ENCODE peak calls at places on chromosomes 2 and 18, in nine cellular contexts. C is Panc1, O is spleen, Z is stomach, X is sigmoid colon, F is K562, N is GM23338, W is prostate gland, M is breast epithelium. T is an unnamed sample. For H3K36me3, the result is how much of the 10 kb centered on the place peaks cover.

GRCh38 chr18:48007955-48008701 is 77.7 kb upstream of the SMAD2 start:
- DNase-seq in C (no peak), O (peak), Z (peak), X (peak), F (peak), N (peak), W (peak), M (no peak), T (peak)

GRCh38 chr2:144459937-144460336 is 60.0 kb downstream of the ZEB2 start:
- DNase-seq in C (no peak), O (no peak), Z (no peak), X (no peak), F (no peak), N (peak), W (no peak), M (no peak), T (no peak)

GRCh38 chr2:162244559-162245031 is 1.4 kb upstream of the FAP start:
- DNase-seq in C (no peak), O (no peak), Z (no peak), X (peak), F (no peak), N (no peak), W (no peak), M (peak), T (peak)

GRCh38 chr2:10273215-10274175 is 29.2 kb upstream of the HPCAL1 start:
- DNase-seq in C (no peak), O (peak), Z (peak), X (no peak), F (peak), N (no peak), W (no peak), M (no peak), T (peak)

GRCh38 chr2:1972428-1972827 is 228.1 kb upstream of the PXDN start:
- DNase-seq in C (no peak), O (no peak), Z (no peak), X (peak), F (no peak), N (no peak), W (peak), M (peak), T (no peak)

GRCh38 chr2:61493523-61493942 is 22.6 kb upstream of the USP34 start:
- DNase-seq in C (no peak), O (no peak), Z (no peak), X (no peak), F (no peak), N (no peak), W (no peak), M (no peak), T (no peak)

GRCh38 chr2:152330235-152330866 is 4.6 kb upstream of the FMNL2 start:
- DNase-seq in C (no peak), O (no peak), Z (no peak), X (no peak), F (no peak), N (no peak), W (no peak), M (no peak), T (no peak)

GRCh38 chr18:69999671-70000070 is 52.0 kb upstream of the CD226 start:
- DNase-seq in C (no peak), O (no peak), Z (no peak), X (no peak), F (no peak), N (no peak), W (no peak), M (no peak), T (no peak)

GRCh38 chr2:44169155-44169898 is 652 bp downstream of the PPM1B start:
- DNase-seq in C (no peak), O (no peak), Z (peak), X (peak), F (peak), N (peak), W (peak), M (peak), T (no peak)

GRCh38 chr18:23888880-23889279 is 125.7 kb upstream of the TTC39C start:
- DNase-seq in C (no peak), O (no peak), Z (no peak), X (no peak), F (no peak), N (no peak), W (no peak), M (no peak), T (no peak)

GRCh38 chr2:167140767-167141166 is 252.5 kb downstream of the XIRP2 start:
- DNase-seq in C (peak), O (no peak), Z (no peak), X (no peak), F (no peak), N (no peak), W (no peak), M (peak), T (no peak)

GRCh38 chr2:165067958-165068612 is 112.8 kb upstream of the SLC38A11 start:
- DNase-seq in C (no peak), O (no peak), Z (no peak), X (no peak), F (peak), N (peak), W (no peak), M (no peak), T (peak)

GRCh38 chr18:51953521-51953920 is 386.5 kb upstream of the DCC start:
- DNase-seq in C (no peak), O (no peak), Z (no peak), X (no peak), F (no peak), N (no peak), W (no peak), M (no peak), T (no peak)

GRCh38 chr2:237799060-237799428 is 465 bp downstream of the RBM44 start:
- DNase-seq in C (no peak), O (no peak), Z (no peak), X (no peak), F (no peak), N (peak), W (no peak), M (no peak), T (no peak)

GRCh38 chr2:122980672-122981071 is 1044.4 kb upstream of the CNTNAP5 start:
- DNase-seq in C (no peak), O (peak), Z (no peak), X (no peak), F (no peak), N (no peak), W (no peak), M (peak), T (no peak)

GRCh38 chr18:36572135-36572856 is 256.5 kb downstream of the TPGS2 start:
- DNase-seq in C (peak), O (no peak), Z (no peak), X (no peak), F (peak), N (peak), W (peak), M (peak), T (no peak)

GRCh38 chr2:89000235-89000634 is 308.8 kb downstream of the RPIA start:
- DNase-seq in C (no peak), O (no peak), Z (no peak), X (no peak), F (no peak), N (peak), W (no peak), M (no peak), T (no peak)

GRCh38 chr2:209476367-209477191 is 52.7 kb downstream of the MAP2 start:
- DNase-seq in C (no peak), O (no peak), Z (peak), X (peak), F (no peak), N (no peak), W (no peak), M (no peak), T (no peak)

GRCh38 chr2:10439185-10439879 is 8.8 kb downstream of the ODC1 start:
- DNase-seq in C (no peak), O (no peak), Z (no peak), X (no peak), F (peak), N (no peak), W (no peak), M (no peak), T (no peak)

GRCh38 chr18:75297731-75298130 is 87.1 kb downstream of the TSHZ1 start:
- DNase-seq in C (no peak), O (no peak), Z (no peak), X (no peak), F (no peak), N (no peak), W (no peak), M (no peak), T (no peak)

GRCh38 chr2:123051136-123051535 is 974.0 kb upstream of the CNTNAP5 start:
- DNase-seq in C (no peak), O (no peak), Z (no peak), X (no peak), F (no peak), N (no peak), W (no peak), M (no peak), T (no peak)

GRCh38 chr2:110878150-110878549 is 145.8 kb downstream of the ACOXL start:
- DNase-seq in C (no peak), O (no peak), Z (no peak), X (no peak), F (no peak), N (no peak), W (no peak), M (no peak), T (no peak)

GRCh38 chr2:69010437-69011194 is 2.4 kb upstream of the ANTXR1 start:
- DNase-seq in C (no peak), O (no peak), Z (no peak), X (no peak), F (no peak), N (no peak), W (no peak), M (no peak), T (no peak)

DNA sequence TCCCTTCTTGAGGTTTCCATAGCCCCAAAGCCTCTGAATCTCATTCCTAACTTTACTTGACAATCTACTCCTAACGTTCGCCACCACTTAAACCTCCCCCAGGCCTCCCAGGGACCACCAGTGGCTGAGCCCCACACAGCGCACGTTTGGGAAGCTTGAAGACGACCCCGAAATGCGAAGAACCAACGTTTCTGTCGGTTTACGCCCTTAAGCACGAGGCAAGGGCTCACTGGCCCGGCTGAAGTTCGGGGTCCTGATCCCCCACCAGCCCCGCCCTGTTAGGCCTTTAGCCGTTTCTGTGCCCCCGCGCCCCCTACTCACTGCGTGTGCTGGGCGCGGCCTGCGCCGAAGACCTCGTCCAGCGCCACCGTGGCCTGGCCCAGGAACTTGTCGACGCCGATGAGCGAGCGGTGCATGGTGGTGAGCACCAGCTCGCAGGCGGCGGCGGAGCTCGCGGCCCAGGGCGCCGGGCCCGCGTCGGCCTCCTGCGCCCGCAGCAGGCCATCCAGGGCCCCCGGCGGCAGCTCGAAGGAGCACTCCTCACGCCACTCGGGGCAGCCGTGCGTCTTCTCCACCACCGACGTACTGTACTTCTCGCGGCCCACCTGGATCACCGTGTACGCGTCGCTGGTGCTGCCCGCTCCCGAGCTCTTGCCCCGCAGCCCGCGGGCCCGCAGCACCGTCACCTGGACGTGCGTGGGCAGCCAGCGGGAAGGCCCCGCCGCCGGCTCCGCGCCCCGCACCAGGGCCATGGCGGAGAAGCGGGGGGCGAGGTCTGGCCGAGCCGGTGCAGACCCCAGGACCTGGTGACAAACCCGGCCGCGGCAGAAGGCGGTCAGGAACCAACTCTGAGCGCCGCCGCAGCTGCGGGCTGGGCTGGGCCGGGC is 479 bp downstream of the RAB11FIP5 start:
- DNase-seq in C (no peak), O (peak), Z (peak), X (peak), F (peak), N (peak), W (no peak), M (no peak), T (peak)
- TF ChIP-seq CTCF in C (no peak), O (no peak), Z (no peak), X (no peak), F (no peak), N (no peak), W (peak), M (no peak), T (no peak)

GRCh38 chr18:79465392-79465991 is 69.8 kb downstream of the NFATC1 start:
- DNase-seq in C (no peak), O (peak), Z (peak), X (no peak), F (no peak), N (peak), W (no peak), M (no peak), T (no peak)

GRCh38 chr18:79460445-79461300 is 64.9 kb downstream of the NFATC1 start:
- DNase-seq in C (no peak), O (no peak), Z (no peak), X (no peak), F (no peak), N (no peak), W (no peak), M (no peak), T (no peak)

GRCh38 chr18:79461627-79462026 is 65.9 kb downstream of the NFATC1 start:
- DNase-seq in C (no peak), O (no peak), Z (no peak), X (no peak), F (no peak), N (no peak), W (no peak), M (no peak), T (no peak)

GRCh38 chr18:79466591-79466990 is 70.9 kb downstream of the NFATC1 start:
- DNase-seq in C (no peak), O (peak), Z (no peak), X (no peak), F (no peak), N (no peak), W (no peak), M (no peak), T (no peak)

DNA sequence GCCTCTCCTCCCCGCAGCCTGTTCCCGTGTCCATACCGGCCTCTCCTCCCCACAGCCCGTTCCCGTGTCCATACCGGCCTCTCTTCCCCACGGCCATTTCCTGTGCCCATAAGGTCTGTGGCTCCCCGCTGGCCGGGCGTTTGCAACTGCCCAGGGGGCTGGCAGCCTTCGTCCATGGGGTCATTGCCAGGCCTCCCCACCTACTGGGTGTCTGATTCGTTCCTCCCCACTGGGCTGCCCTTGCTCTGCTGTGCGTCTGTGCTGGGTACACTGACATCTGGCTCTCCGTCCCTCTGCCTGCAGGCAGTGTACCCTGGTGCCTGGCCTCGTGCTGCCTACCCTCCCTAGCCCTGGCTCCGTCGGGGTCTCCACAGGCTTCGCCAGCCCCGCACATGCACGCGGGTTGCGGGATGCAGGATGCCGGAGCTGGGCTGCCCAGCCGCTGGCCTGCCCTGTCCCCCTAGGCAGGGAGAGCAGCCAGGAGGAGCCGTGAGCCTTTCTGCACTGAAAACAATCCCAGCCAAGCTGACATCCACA is 67.8 kb downstream of the NFATC1 start:
- DNase-seq in C (no peak), O (no peak), Z (no peak), X (no peak), F (no peak), N (no peak), W (no peak), M (no peak), T (peak)
- H3K36me3 ChIP-seq in C (under half), O (half or more), Z (under half), X (under half), F (under half), N (under half), W (under half), M (under half), T (under half)

GRCh38 chr2:173239644-173240043 is 115.0 kb upstream of the CDCA7 start:
- DNase-seq in C (no peak), O (no peak), Z (no peak), X (no peak), F (no peak), N (no peak), W (no peak), M (no peak), T (no peak)
- TF ChIP-seq POLR2AphosphoS5 in C (no peak), O (no peak), Z (no peak), X (no peak), F (no peak), N (no peak), W (no peak), M (no peak), T (no peak)

DNA sequence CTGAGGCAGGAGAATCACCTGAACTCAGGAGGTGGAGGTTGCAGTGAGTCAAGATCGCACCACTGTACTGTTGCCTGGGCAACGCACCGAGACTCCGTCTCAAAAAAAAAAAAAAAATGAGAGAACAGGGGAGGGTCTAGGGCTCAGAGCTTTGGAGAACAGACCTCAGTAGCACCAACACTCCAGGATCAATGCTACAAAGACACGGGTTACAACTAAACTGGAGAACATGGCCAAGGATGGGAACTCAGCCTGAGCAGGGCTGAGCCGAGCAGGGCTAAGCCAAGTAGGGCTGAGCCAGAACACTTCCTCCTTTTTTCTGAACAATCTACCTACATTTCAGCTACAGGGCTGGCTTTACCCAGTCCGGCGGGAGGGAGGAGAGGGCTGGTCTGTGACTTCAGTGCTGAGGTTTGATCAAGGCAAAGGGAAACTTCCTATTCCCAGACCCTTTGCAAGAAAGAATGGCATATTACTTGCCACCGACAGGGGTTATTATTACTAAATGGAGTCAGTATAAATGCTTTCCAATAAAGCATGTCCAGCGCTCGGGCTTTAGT is 2.9 kb upstream of the CASP8 start:
- DNase-seq in C (no peak), O (peak), Z (peak), X (no peak), F (peak), N (no peak), W (no peak), M (no peak), T (no peak)
- TF ChIP-seq CTCF in C (no peak), O (no peak), Z (no peak), X (no peak), F (no peak), N (no peak), W (peak), M (no peak), T (no peak)

DNA sequence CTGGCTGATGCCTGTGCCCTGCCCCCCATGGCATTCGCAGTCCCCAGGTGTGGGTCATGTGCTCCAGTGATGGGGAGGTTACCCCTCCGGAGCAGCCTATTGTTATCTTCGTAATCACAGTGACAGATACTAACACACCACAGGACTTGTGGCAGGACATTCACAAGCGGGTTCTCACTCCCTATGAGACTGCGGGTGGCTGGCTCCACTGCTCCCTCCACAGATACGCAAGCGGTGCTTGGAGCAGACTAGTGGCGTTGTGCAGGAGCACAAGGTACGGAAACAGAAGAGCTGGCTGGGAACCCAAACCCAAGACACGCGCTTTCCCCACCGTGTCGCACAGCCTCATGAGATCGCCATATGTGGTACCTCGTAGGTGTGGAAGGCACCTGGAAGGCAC is 52.2 kb downstream of the ACKR3 start:
- DNase-seq in C (no peak), O (no peak), Z (no peak), X (no peak), F (no peak), N (peak), W (no peak), M (no peak), T (no peak)
- H3K36me3 ChIP-seq in C (under half), O (under half), Z (under half), X (under half), F (under half), N (under half), W (under half), M (under half), T (under half)

GRCh38 chr2:42132966-42133641 is 36.0 kb upstream of the EML4 start:
- DNase-seq in C (peak), O (peak), Z (peak), X (peak), F (peak), N (peak), W (peak), M (peak), T (peak)
- TF ChIP-seq POLR2AphosphoS5 in C (peak), O (peak), Z (peak), X (peak), F (no peak), N (no peak), W (peak), M (peak), T (peak)

DNA sequence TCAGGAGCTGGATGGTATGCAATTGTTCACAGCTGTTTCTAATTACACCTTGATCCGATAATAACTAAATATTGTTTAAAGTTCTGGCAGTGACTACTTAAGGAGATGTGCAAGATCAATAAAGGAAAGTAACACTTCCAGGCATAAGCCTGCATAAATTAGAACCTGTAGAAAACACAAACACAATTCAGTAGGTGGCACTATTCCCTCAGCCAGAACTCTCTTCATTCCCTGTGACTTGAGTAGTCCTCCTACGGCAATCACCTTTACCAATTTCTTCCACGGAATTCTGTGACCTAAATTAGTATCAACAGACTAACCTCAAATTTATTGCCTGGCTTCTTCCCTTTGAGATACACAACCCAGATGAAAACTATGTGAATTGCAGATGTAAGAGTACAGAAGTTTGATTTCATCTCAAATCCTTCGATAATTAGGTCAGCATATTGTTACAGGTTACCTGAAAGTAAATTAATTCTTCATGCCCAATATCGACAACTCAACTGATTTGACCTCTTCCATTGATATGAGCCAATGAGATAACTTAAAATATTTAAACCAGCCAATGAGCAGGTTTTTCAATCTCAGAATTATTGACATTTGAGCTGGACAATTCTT is 137.8 kb downstream of the PID1 start:
- DNase-seq in C (peak), O (no peak), Z (no peak), X (no peak), F (no peak), N (peak), W (peak), M (no peak), T (no peak)
- TF ChIP-seq CTCF in C (peak), O (no peak), Z (peak), X (peak), F (no peak), N (peak), W (peak), M (no peak), T (peak)

DNA sequence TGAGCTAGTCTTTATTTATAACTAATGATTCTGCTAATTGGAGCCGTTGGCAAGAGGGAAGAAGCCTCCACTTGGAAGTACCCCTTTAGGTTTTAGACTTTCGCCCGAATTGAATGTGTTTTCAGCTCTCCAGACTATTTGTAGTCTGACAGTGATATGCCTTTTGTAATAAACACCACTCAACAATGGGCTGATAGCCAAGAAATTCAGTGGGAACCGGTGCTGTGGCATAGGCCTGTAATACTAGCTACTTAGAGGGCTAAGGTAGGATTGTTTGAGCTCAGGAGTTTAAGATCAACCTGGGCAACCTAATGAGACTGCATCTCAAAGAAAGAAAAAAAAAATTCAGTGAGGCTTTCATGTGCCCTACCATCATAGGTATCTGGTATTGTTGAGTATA is 13.6 kb upstream of the ZSCAN30 start:
- DNase-seq in C (no peak), O (no peak), Z (no peak), X (no peak), F (no peak), N (no peak), W (no peak), M (no peak), T (no peak)
- H3K36me3 ChIP-seq in C (under half), O (half or more), Z (half or more), X (under half), F (half or more), N (under half), W (under half), M (under half), T (half or more)